ENCODE peak calls at places on chromosomes 6 and 20, in seven cellular contexts. B is foreskin fibroblast, A is fibroblast of pulmonary artery, J is transverse colon, U is PC-9, M is GM06990, R is fibroblast of lung. C is an unnamed sample.

GRCh38 chr20:8424010-8424409 is 291.9 kb downstream of the PLCB1 start:
- DNase-seq in B (peak; percentile 31), A (peak; percentile 80), J (no peak), U (no peak), M (no peak), R (peak; percentile 84), C (no peak)

GRCh38 chr6:154653853-154654252 is 79.4 kb upstream of the SCAF8 start:
- DNase-seq in B (peak; percentile 71), A (peak; percentile 97), J (no peak), U (no peak), M (no peak), R (peak; percentile 83), C (peak; percentile 50)

GRCh38 chr6:43719511-43719910 is 31.9 kb upstream of the MRPS18A start:
- DNase-seq in B (no peak), A (no peak), J (no peak), U (no peak), M (no peak), R (no peak), C (no peak)

GRCh38 chr20:36542019-36542488 is 735 bp downstream of the MYL9 start:
- DNase-seq in B (peak; percentile 69), A (peak; percentile 64), J (peak; percentile 38), U (no peak), M (no peak), R (peak; percentile 59), C (no peak)

GRCh38 chr6:128046033-128046432 is 145.2 kb upstream of the THEMIS start:
- DNase-seq in B (no peak), A (no peak), J (no peak), U (no peak), M (no peak), R (no peak), C (no peak)

GRCh38 chr20:36017034-36017951 is 48.9 kb downstream of the CNBD2 start:
- DNase-seq in B (peak; percentile 56), A (peak; percentile 74), J (no peak), U (peak; percentile 58), M (no peak), R (peak; percentile 72), C (no peak)

GRCh38 chr6:4510317-4510716 is 265.9 kb upstream of the CDYL start:
- DNase-seq in B (no peak), A (no peak), J (no peak), U (no peak), M (no peak), R (no peak), C (no peak)

GRCh38 chr6:6695711-6696048 is 107.2 kb downstream of the LY86 start:
- DNase-seq in B (no peak), A (peak; percentile 42), J (no peak), U (no peak), M (no peak), R (no peak), C (peak; percentile 77)

GRCh38 chr20:51446656-51447055 is 95.9 kb downstream of the NFATC2 start:
- DNase-seq in B (peak; percentile 92), A (peak; percentile 69), J (peak; percentile 36), U (peak; percentile 77), M (no peak), R (peak; percentile 81), C (no peak)

GRCh38 chr6:43809417-43810305 is 39.6 kb downstream of the VEGFA start:
- DNase-seq in B (peak; percentile 45), A (peak; percentile 73), J (no peak), U (peak; percentile 37), M (no peak), R (peak; percentile 80), C (no peak)

GRCh38 chr6:10138917-10139316 is 276.0 kb downstream of the TFAP2A start:
- DNase-seq in B (no peak), A (peak; percentile 7), J (no peak), U (no peak), M (peak; percentile 1), R (peak; percentile 70), C (no peak)

GRCh38 chr20:46332373-46333135 is 24.3 kb upstream of the CDH22 start:
- DNase-seq in B (no peak), A (no peak), J (no peak), U (no peak), M (no peak), R (no peak), C (no peak)

GRCh38 chr6:168670386-168670985 is 229.5 kb downstream of the SMOC2 start:
- DNase-seq in B (no peak), A (no peak), J (no peak), U (no peak), M (no peak), R (no peak), C (no peak)

GRCh38 chr6:127384007-127384406 is 40.6 kb upstream of the ECHDC1 start:
- DNase-seq in B (peak; percentile 53), A (peak; percentile 47), J (no peak), U (no peak), M (no peak), R (peak; percentile 25), C (no peak)

GRCh38 chr6:169170583-169170955 is 83.1 kb downstream of the THBS2 start:
- DNase-seq in B (no peak), A (no peak), J (no peak), U (no peak), M (no peak), R (no peak), C (peak; percentile 82)

GRCh38 chr20:32440758-32441078 is 82.6 kb downstream of the ASXL1 start:
- DNase-seq in B (no peak), A (no peak), J (no peak), U (no peak), M (no peak), R (no peak), C (peak; percentile 61)

GRCh38 chr6:147205690-147206600 is 1.7 kb downstream of the STXBP5 start:
- DNase-seq in B (no peak), A (peak; percentile 36), J (peak; percentile 57), U (no peak), M (no peak), R (peak; percentile 32), C (no peak)

GRCh38 chr20:1965520-1966278 is 28.2 kb downstream of the PDYN start:
- DNase-seq in B (peak; percentile 41), A (peak; percentile 69), J (peak; percentile 75), U (no peak), M (peak; percentile 75), R (peak; percentile 48), C (peak; percentile 58)

DNA sequence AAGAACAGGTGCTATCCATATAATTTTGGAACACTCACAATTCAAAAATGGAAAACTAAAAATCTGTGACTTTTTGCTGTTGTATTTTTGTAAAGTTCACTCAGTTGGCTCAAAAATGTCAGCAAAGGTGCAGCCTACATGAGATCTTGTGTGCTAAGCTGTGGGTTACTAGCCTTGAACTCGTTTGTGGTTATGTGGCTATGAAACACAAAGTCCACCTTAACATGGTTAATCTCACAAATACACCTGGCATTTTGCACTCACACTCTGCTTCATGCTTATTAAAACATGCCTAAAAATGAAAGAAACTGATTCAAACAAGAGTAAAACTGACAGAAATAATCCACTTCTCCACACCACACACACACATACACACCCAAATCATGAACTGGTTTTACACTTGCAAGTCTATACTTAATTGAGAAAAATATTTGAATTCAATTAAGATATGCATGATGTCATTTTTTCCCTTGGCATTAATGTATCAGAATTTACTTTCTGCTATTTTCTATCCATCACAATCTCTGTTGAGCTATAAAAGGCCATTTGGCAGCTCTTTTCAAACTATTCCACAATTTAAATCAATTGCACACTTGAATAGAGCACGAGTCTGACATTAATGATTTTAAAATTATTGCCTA is 22.9 kb upstream of the TMEM30A start:
- DNase-seq in B (no peak), A (no peak), J (no peak), U (no peak), M (no peak), R (no peak), C (no peak)
- TF ChIP-seq CTCF in B (no peak), A (no peak), J (no peak), U (no peak), M (no peak), R (no peak), C (no peak)

DNA sequence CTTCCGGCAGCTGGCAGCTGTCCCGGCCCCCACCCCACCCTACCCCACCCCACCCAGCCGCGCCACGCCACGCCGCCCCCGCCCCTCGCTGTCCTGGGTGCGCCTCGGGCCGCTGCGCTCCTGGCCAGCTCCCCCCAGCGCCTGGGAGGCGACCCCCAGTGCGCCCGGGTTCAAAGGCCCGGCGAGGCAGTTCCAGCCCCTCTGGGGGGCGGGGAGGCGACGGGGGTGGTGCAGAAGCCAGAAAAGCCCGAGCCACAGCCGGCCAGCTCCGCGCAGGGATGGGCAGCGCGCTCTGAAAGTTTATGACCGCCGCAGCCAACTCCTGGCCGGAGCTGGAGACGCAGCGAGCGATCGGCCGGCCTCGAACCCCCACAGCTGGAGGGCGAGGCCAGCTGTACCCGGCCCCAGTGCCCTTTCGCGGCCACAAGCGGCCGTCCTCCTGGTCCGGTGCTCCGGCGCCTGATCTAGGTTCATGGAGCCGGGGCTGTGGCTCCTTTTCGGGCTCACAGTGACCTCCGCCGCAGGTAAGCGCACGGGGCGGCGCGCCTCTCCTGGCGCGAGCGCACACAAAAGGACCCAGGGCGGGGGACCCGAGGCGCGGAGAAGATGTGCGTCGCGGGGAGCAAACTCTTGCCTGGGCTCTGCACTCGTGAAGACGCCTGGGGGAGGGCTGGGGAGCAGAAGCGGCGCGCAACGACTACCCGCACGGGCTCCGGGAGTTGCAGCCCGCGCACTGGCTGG is at the start of gene EDN3:
- DNase-seq in B (no peak), A (no peak), J (peak; percentile 60), U (no peak), M (no peak), R (no peak), C (no peak)
- H3K4me3 ChIP-seq in B (no peak within 1 kb of the TSS), A (no peak within 1 kb of the TSS), J (no peak within 1 kb of the TSS), U (no peak within 1 kb of the TSS), M (no peak within 1 kb of the TSS), R (no peak within 1 kb of the TSS), C (no peak within 1 kb of the TSS)

DNA sequence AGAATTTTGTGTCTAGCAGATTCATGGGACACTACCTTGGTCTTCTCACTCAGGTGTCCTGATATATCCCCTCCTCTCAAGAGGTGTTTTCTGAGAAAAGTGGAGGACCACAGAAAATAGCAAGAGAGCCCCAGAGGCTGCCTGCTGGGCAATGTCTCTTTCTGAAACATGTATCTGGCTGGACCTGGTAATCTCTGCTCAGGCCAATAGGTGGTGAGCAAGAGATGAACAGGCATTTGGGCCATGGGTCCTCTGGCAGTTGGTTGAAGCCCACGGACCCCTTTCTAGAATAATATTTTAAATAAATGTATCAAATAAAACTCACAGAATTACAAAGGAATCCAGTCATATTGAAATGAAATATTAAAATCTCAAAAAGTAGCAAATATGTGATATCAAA is 8.8 kb upstream of the THBD start:
- DNase-seq in B (no peak), A (no peak), J (no peak), U (no peak), M (no peak), R (no peak), C (no peak)
- TF ChIP-seq CTCF in B (no peak), A (peak; percentile 29), J (no peak), U (no peak), M (no peak), R (peak; percentile 15), C (no peak)

GRCh38 chr20:5920581-5920980 is 29.8 kb downstream of the TRMT6 start:
- DNase-seq in B (no peak), A (no peak), J (no peak), U (no peak), M (no peak), R (no peak), C (no peak)

GRCh38 chr20:5919634-5920544 is 30.4 kb downstream of the TRMT6 start:
- DNase-seq in B (no peak), A (peak; percentile 44), J (no peak), U (no peak), M (no peak), R (peak; percentile 10), C (no peak)

GRCh38 chr20:5923493-5923892 is 26.8 kb downstream of the TRMT6 start:
- DNase-seq in B (no peak), A (no peak), J (no peak), U (no peak), M (no peak), R (no peak), C (no peak)

GRCh38 chr20:5914859-5915258 is 35.5 kb downstream of the TRMT6 start:
- DNase-seq in B (no peak), A (no peak), J (no peak), U (no peak), M (no peak), R (no peak), C (no peak)

GRCh38 chr20:5918856-5919633 is 31.3 kb downstream of the TRMT6 start:
- DNase-seq in B (peak; percentile 16), A (peak; percentile 71), J (no peak), U (peak; percentile 50), M (no peak), R (peak; percentile 76), C (no peak)
- H3K4me3 ChIP-seq in B (no peak overlapping the region), A (no peak overlapping the region), J (no peak overlapping the region), U (no peak overlapping the region), M (no peak overlapping the region), R (no peak overlapping the region), C (no peak overlapping the region)